ENCODE peak calls at places on chromosomes 7 and 10, in seven cellular contexts. G is IMR-90, M is uterus, C is mammary epithelial cell, B is cardiac muscle cell, D is endodermal cell, Y is transverse colon. S is an unnamed sample. For H3K27me3, the result is how much of the 10 kb centered on the place peaks cover.

GRCh38 chr10:4704034-4704545 is 121.9 kb upstream of the AKR1E2 start:
- DNase-seq in G (peak), M (no peak), C (peak), B (no peak), D (no peak), Y (peak), S (peak)

GRCh38 chr10:101441539-101442455 is 87.8 kb downstream of the BTRC start:
- DNase-seq in G (peak), M (no peak), C (peak), B (peak), D (peak), Y (no peak), S (peak)

GRCh38 chr7:101865031-101865824 is 47.8 kb downstream of the CUX1 start:
- DNase-seq in G (no peak), M (no peak), C (no peak), B (no peak), D (no peak), Y (no peak), S (no peak)

GRCh38 chr10:43340619-43341018 is 30.8 kb upstream of the FXYD4 start:
- DNase-seq in G (no peak), M (no peak), C (peak), B (no peak), D (no peak), Y (no peak), S (no peak)

GRCh38 chr10:32983333-32983909 is 25.4 kb upstream of the ITGB1 start:
- DNase-seq in G (peak), M (peak), C (peak), B (no peak), D (peak), Y (no peak), S (peak)

GRCh38 chr7:8295638-8296361 is 33.8 kb upstream of the ICA1 start:
- DNase-seq in G (peak), M (peak), C (peak), B (peak), D (peak), Y (peak), S (peak)

GRCh38 chr7:101129603-101130117 is 2.8 kb downstream of the SERPINE1 start:
- DNase-seq in G (no peak), M (no peak), C (no peak), B (no peak), D (no peak), Y (no peak), S (no peak)

GRCh38 chr10:97974526-97975525 is 55.6 kb downstream of the CRTAC1 start:
- DNase-seq in G (no peak), M (no peak), C (no peak), B (peak), D (peak), Y (no peak), S (no peak)

GRCh38 chr7:74525140-74525539 is 71.4 kb downstream of the GTF2IRD1 start:
- DNase-seq in G (no peak), M (no peak), C (no peak), B (no peak), D (peak), Y (no peak), S (no peak)

GRCh38 chr10:89888647-89889046 is 187.3 kb downstream of the KIF20B start:
- DNase-seq in G (no peak), M (no peak), C (no peak), B (no peak), D (no peak), Y (no peak), S (no peak)

GRCh38 chr10:70115948-70116682 is 16.5 kb downstream of the AIFM2 start:
- DNase-seq in G (peak), M (peak), C (peak), B (peak), D (peak), Y (peak), S (peak)

GRCh38 chr7:23893942-23894890 is 184.2 kb downstream of the STK31 start:
- DNase-seq in G (no peak), M (no peak), C (no peak), B (peak), D (no peak), Y (no peak), S (no peak)

GRCh38 chr7:116653204-116653603 is 18.8 kb upstream of the MET start:
- DNase-seq in G (peak), M (no peak), C (peak), B (no peak), D (no peak), Y (no peak), S (peak)

GRCh38 chr7:47291461-47292051 is 290.4 kb downstream of the TNS3 start:
- DNase-seq in G (peak), M (no peak), C (peak), B (no peak), D (no peak), Y (no peak), S (peak)

GRCh38 chr7:118129037-118129436 is 54.9 kb upstream of the LSM8 start:
- DNase-seq in G (no peak), M (no peak), C (no peak), B (no peak), D (no peak), Y (no peak), S (no peak)

GRCh38 chr10:23459323-23459939 is 20.6 kb downstream of the OTUD1 start:
- DNase-seq in G (no peak), M (no peak), C (peak), B (no peak), D (no peak), Y (no peak), S (no peak)

GRCh38 chr10:132283604-132284382 is 24.0 kb downstream of the STK32C start:
- DNase-seq in G (no peak), M (no peak), C (no peak), B (no peak), D (no peak), Y (no peak), S (no peak)

GRCh38 chr10:124722812-124723783 is 21.1 kb downstream of the FAM53B start:
- DNase-seq in G (no peak), M (peak), C (peak), B (no peak), D (no peak), Y (peak), S (no peak)
- H3K4me3 ChIP-seq in G (no peak), M (no peak), C (no peak), B (no peak), D (no peak), Y (no peak), S (no peak)

GRCh38 chr7:157462840-157463239 is 126.0 kb downstream of the DNAJB6 start:
- DNase-seq in G (no peak), M (no peak), C (no peak), B (no peak), D (no peak), Y (no peak), S (no peak)

GRCh38 chr7:157461805-157462771 is 125.3 kb downstream of the DNAJB6 start:
- DNase-seq in G (no peak), M (no peak), C (no peak), B (no peak), D (no peak), Y (peak), S (no peak)

GRCh38 chr7:157464971-157465481 is 128.2 kb downstream of the DNAJB6 start:
- DNase-seq in G (no peak), M (no peak), C (no peak), B (no peak), D (no peak), Y (no peak), S (no peak)

GRCh38 chr7:157464111-157464970 is 127.5 kb downstream of the DNAJB6 start:
- DNase-seq in G (no peak), M (no peak), C (no peak), B (no peak), D (no peak), Y (no peak), S (no peak)

DNA sequence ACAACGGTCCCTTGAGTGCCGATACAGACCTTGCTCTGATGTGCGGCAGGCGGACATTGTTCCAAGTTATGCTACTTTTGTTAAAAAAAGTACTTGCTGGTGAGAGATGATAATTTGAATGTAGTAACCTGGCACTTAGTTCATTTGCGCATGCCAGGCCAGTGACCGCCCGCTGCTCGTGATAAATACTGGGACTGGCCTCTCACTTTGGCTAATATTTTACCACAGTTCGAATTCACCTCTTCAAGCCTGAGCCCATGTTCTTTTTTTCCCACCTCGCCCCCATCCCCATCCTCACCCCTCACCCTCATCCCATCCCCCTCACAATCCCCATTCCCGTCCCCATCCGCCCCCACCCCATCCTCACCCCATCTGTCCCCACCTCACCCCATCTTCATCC is 126.4 kb downstream of the DNAJB6 start:
- DNase-seq in G (no peak), M (no peak), C (no peak), B (no peak), D (no peak), Y (no peak), S (no peak)
- H3K27me3 ChIP-seq in G (under half), M (under half), C (under half), B (under half), D (under half), Y (under half), S (under half)

GRCh38 chr7:134480202-134480601 is 21.3 kb upstream of the AKR1B1 start:
- DNase-seq in G (no peak), M (no peak), C (no peak), B (no peak), D (no peak), Y (no peak), S (no peak)
- H3K4me3 ChIP-seq in G (no peak), M (no peak), C (no peak), B (no peak), D (no peak), Y (no peak), S (no peak)

DNA sequence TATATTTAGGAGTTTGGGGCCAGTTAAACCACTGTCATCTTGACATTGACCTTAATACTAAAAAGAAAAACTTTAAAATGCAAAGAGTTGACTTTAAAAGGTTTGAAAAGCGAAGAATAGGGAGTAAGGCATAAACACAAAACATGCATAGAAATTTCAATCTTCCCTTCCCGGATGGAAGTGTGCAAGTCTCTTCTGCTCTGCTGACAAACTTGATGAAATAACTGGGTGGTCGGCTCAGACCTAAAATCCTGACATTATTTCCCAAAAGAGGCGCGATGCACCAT is 3.4 kb upstream of the SPAG6 start:
- DNase-seq in G (no peak), M (no peak), C (no peak), B (no peak), D (no peak), Y (no peak), S (no peak)
- H3K27me3 ChIP-seq in G (half or more), M (half or more), C (half or more), B (half or more), D (half or more), Y (half or more), S (half or more)

GRCh38 chr7:42338231-42339222 is 101.5 kb upstream of the GLI3 start:
- DNase-seq in G (peak), M (no peak), C (no peak), B (no peak), D (no peak), Y (no peak), S (peak)
- H3K4me3 ChIP-seq in G (no peak), M (no peak), C (no peak), B (no peak), D (no peak), Y (no peak), S (peak)